ENCODE peak calls at places on chromosomes 7 and 10, in ten cellular contexts. One of them, this sample, is unnamed.

GRCh38 chr7:50197547-50197946 is 104.5 kb upstream of the ZPBP start:
- DNase-seq in ovary: no peak
- DNase-seq in stomach: no peak
- DNase-seq in Peyer's patch: no peak
- DNase-seq in IMR-90: no peak
- DNase-seq in gastrocnemius medialis: no peak
- DNase-seq in sigmoid colon: no peak
- DNase-seq in adrenal gland: peak; percentile 56
- DNase-seq in breast epithelium: no peak
- DNase-seq in tibial nerve: no peak
- DNase-seq in this sample: peak; percentile 43

GRCh38 chr7:80941206-80941758 is 22.4 kb upstream of the SEMA3C start:
- DNase-seq in ovary: no peak
- DNase-seq in IMR-90: peak; percentile 75
- DNase-seq in gastrocnemius medialis: no peak
- DNase-seq in adrenal gland: no peak
- DNase-seq in tibial nerve: no peak
- DNase-seq in Peyer's patch: no peak
- DNase-seq in breast epithelium: no peak
- DNase-seq in sigmoid colon: no peak
- DNase-seq in stomach: no peak
- DNase-seq in this sample: no peak

GRCh38 chr7:147563669-147564068 is 1026.9 kb upstream of the C7orf33 start:
- DNase-seq in Peyer's patch: no peak
- DNase-seq in IMR-90: no peak
- DNase-seq in adrenal gland: no peak
- DNase-seq in sigmoid colon: no peak
- DNase-seq in stomach: no peak
- DNase-seq in tibial nerve: no peak
- DNase-seq in gastrocnemius medialis: no peak
- DNase-seq in breast epithelium: no peak
- DNase-seq in ovary: no peak
- DNase-seq in this sample: no peak

GRCh38 chr10:52258791-52259427 is 55.2 kb upstream of the DKK1 start:
- DNase-seq in ovary: no peak
- DNase-seq in sigmoid colon: no peak
- DNase-seq in IMR-90: peak; percentile 37
- DNase-seq in tibial nerve: no peak
- DNase-seq in breast epithelium: no peak
- DNase-seq in Peyer's patch: no peak
- DNase-seq in adrenal gland: no peak
- DNase-seq in gastrocnemius medialis: peak; percentile 53
- DNase-seq in stomach: no peak
- DNase-seq in this sample: no peak

GRCh38 chr10:18446205-18446604 is 205.2 kb downstream of the NSUN6 start:
- DNase-seq in sigmoid colon: no peak
- DNase-seq in breast epithelium: no peak
- DNase-seq in Peyer's patch: no peak
- DNase-seq in IMR-90: no peak
- DNase-seq in adrenal gland: no peak
- DNase-seq in tibial nerve: no peak
- DNase-seq in gastrocnemius medialis: no peak
- DNase-seq in stomach: no peak
- DNase-seq in ovary: no peak
- DNase-seq in this sample: no peak

GRCh38 chr7:135321556-135321955 is 87.9 kb downstream of the STRA8 start:
- DNase-seq in sigmoid colon: no peak
- DNase-seq in IMR-90: peak; percentile 17
- DNase-seq in stomach: no peak
- DNase-seq in ovary: no peak
- DNase-seq in Peyer's patch: no peak
- DNase-seq in adrenal gland: no peak
- DNase-seq in tibial nerve: no peak
- DNase-seq in gastrocnemius medialis: no peak
- DNase-seq in breast epithelium: no peak
- DNase-seq in this sample: no peak

GRCh38 chr10:123135415-123136141 is at the start of gene HMX3:
- DNase-seq in adrenal gland: no peak
- DNase-seq in breast epithelium: no peak
- DNase-seq in IMR-90: peak; percentile 23
- DNase-seq in gastrocnemius medialis: no peak
- DNase-seq in sigmoid colon: no peak
- DNase-seq in tibial nerve: no peak
- DNase-seq in stomach: no peak
- DNase-seq in Peyer's patch: no peak
- DNase-seq in ovary: no peak
- DNase-seq in this sample: no peak

GRCh38 chr7:98232276-98232585 is 19.8 kb downstream of the TECPR1 start:
- DNase-seq in gastrocnemius medialis: no peak
- DNase-seq in Peyer's patch: no peak
- DNase-seq in sigmoid colon: no peak
- DNase-seq in ovary: no peak
- DNase-seq in tibial nerve: no peak
- DNase-seq in adrenal gland: no peak
- DNase-seq in IMR-90: no peak
- DNase-seq in breast epithelium: no peak
- DNase-seq in stomach: no peak
- DNase-seq in this sample: no peak

GRCh38 chr10:70462349-70462984 is 16.1 kb upstream of the PALD1 start:
- DNase-seq in sigmoid colon: peak; percentile 90
- DNase-seq in ovary: peak; percentile 59
- DNase-seq in stomach: peak; percentile 45
- DNase-seq in tibial nerve: peak; percentile 38
- DNase-seq in gastrocnemius medialis: peak; percentile 50
- DNase-seq in IMR-90: no peak
- DNase-seq in breast epithelium: peak; percentile 65
- DNase-seq in adrenal gland: peak; percentile 94
- DNase-seq in Peyer's patch: no peak
- DNase-seq in this sample: peak; percentile 41

GRCh38 chr7:74606101-74606908 is 51.2 kb upstream of the GTF2I start:
- DNase-seq in tibial nerve: no peak
- DNase-seq in sigmoid colon: peak; percentile 76
- DNase-seq in ovary: no peak
- DNase-seq in gastrocnemius medialis: peak; percentile 24
- DNase-seq in adrenal gland: peak; percentile 59
- DNase-seq in breast epithelium: no peak
- DNase-seq in stomach: peak; percentile 57
- DNase-seq in Peyer's patch: peak; percentile 72
- DNase-seq in IMR-90: no peak
- DNase-seq in this sample: peak; percentile 23

GRCh38 chr7:12475362-12476063 is 71.8 kb upstream of the VWDE start:
- DNase-seq in adrenal gland: no peak
- DNase-seq in sigmoid colon: no peak
- DNase-seq in Peyer's patch: no peak
- DNase-seq in breast epithelium: no peak
- DNase-seq in tibial nerve: no peak
- DNase-seq in IMR-90: peak; percentile 55
- DNase-seq in ovary: no peak
- DNase-seq in gastrocnemius medialis: no peak
- DNase-seq in stomach: no peak
- DNase-seq in this sample: no peak

GRCh38 chr10:16639457-16639856 is 117.8 kb upstream of the C1QL3 start:
- DNase-seq in breast epithelium: no peak
- DNase-seq in IMR-90: no peak
- DNase-seq in Peyer's patch: no peak
- DNase-seq in adrenal gland: no peak
- DNase-seq in stomach: no peak
- DNase-seq in gastrocnemius medialis: no peak
- DNase-seq in ovary: no peak
- DNase-seq in sigmoid colon: no peak
- DNase-seq in tibial nerve: no peak
- DNase-seq in this sample: no peak

GRCh38 chr7:56483861-56484550 is 367.8 kb upstream of the NUPR2 start:
- DNase-seq in IMR-90: no peak
- DNase-seq in Peyer's patch: no peak
- DNase-seq in adrenal gland: no peak
- DNase-seq in stomach: no peak
- DNase-seq in breast epithelium: no peak
- DNase-seq in sigmoid colon: no peak
- DNase-seq in tibial nerve: no peak
- DNase-seq in gastrocnemius medialis: no peak
- DNase-seq in ovary: no peak
- DNase-seq in this sample: no peak

GRCh38 chr10:28241766-28242399 is 61.0 kb downstream of the MPP7 start:
- DNase-seq in gastrocnemius medialis: no peak
- DNase-seq in sigmoid colon: no peak
- DNase-seq in stomach: no peak
- DNase-seq in IMR-90: peak; percentile 70
- DNase-seq in ovary: peak; percentile 46
- DNase-seq in breast epithelium: no peak
- DNase-seq in tibial nerve: no peak
- DNase-seq in Peyer's patch: peak; percentile 63
- DNase-seq in adrenal gland: peak; percentile 44
- DNase-seq in this sample: peak; percentile 37

GRCh38 chr7:33874943-33875342 is 30.4 kb upstream of the BMPER start:
- DNase-seq in sigmoid colon: no peak
- DNase-seq in tibial nerve: no peak
- DNase-seq in ovary: no peak
- DNase-seq in Peyer's patch: no peak
- DNase-seq in IMR-90: peak; percentile 68
- DNase-seq in gastrocnemius medialis: peak; percentile 20
- DNase-seq in stomach: no peak
- DNase-seq in adrenal gland: peak; percentile 28
- DNase-seq in breast epithelium: no peak
- DNase-seq in this sample: peak; percentile 26

DNA sequence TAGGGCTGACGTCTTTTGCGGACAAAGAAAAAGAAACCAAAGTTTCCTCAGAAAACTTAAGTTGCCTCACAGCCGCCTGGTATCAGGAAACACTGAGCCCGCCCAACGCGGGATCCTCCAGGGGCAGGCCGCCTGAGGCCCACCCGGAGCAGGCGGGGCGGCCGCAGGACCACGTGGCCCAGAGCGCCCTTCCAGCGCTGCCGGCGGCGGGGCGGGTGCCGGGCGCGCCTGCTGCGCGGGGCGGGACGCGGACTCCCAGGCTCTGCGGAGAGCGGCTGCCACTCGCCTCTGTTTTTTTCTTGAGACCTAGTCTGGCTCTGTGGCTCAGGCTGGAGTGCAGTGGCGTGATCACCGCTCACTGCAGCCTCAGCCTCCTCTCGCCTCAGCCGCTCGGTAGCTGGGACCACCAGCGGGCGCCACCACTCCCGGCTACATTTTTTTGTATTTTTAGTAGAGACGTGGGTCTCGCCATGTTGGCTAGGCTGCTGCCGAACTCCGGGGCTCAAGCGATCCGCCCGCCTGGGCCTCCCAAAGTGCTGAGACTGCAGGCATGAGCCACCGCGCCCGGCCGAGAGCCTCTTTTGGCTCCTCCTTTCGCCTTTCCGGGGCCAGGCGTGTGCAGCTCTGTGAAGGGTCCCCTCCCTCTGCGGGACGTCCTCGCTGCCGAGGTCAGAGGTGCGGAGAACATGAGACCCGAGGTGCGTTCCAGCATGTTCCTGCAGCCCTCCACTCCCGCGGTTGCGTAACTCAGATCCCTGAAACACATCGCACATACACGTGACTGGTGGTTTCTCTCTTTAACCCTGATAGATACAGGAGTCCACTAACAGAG is 11.6 kb upstream of the HNRNPF start:
- DNase-seq in gastrocnemius medialis: peak; percentile 87
- DNase-seq in stomach: peak; percentile 83
- DNase-seq in ovary: peak; percentile 92
- DNase-seq in adrenal gland: peak; percentile 90
- DNase-seq in IMR-90: peak; percentile 78
- DNase-seq in breast epithelium: peak; percentile 67
- DNase-seq in tibial nerve: peak; percentile 82
- DNase-seq in sigmoid colon: peak; percentile 98
- DNase-seq in Peyer's patch: peak; percentile 94
- DNase-seq in this sample: peak; percentile 88
- TF ChIP-seq POLR2A in gastrocnemius medialis: peak; percentile 88
- TF ChIP-seq POLR2A in stomach: peak; percentile 18
- TF ChIP-seq POLR2A in ovary: peak; percentile 66
- TF ChIP-seq POLR2A in adrenal gland: peak; percentile 89
- TF ChIP-seq POLR2A in IMR-90: peak; percentile 50
- TF ChIP-seq POLR2A in breast epithelium: peak; percentile 7
- TF ChIP-seq POLR2A in tibial nerve: peak; percentile 46
- TF ChIP-seq POLR2A in sigmoid colon: peak; percentile 47
- TF ChIP-seq POLR2A in Peyer's patch: peak; percentile 84
- TF ChIP-seq POLR2A in this sample: no peak

DNA sequence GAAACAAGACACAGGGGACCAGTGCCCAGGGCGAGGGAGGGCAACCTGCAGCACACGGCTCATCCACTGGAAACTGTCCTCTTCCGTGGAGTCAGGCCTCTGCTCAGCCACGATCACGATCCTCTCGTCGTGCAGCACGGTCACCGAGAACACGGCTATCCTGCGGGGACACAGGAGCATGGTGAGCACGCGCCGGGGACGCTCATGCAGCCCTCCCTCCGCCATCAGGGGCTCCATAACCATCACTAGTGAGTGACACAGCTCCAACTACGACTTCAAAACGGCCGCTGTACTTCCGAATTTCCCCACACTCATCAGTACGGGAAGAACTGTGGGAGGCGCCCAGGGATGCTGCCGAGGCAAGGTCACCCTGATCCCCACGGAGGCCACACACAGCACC is 227.9 kb downstream of the ZMYND11 start:
- DNase-seq in sigmoid colon: peak; percentile 54
- DNase-seq in tibial nerve: no peak
- DNase-seq in adrenal gland: no peak
- DNase-seq in gastrocnemius medialis: no peak
- DNase-seq in Peyer's patch: no peak
- DNase-seq in ovary: no peak
- DNase-seq in breast epithelium: no peak
- DNase-seq in IMR-90: no peak
- DNase-seq in stomach: no peak
- DNase-seq in this sample: no peak
- H3K4me1 ChIP-seq in sigmoid colon: peaks cover 7% of the 10 kb centered on the region
- H3K4me1 ChIP-seq in tibial nerve: no peaks in the 10 kb centered on the region
- H3K4me1 ChIP-seq in adrenal gland: peaks cover 10% of the 10 kb centered on the region
- H3K4me1 ChIP-seq in gastrocnemius medialis: no peaks in the 10 kb centered on the region
- H3K4me1 ChIP-seq in Peyer's patch: no peaks in the 10 kb centered on the region
- H3K4me1 ChIP-seq in ovary: no peaks in the 10 kb centered on the region
- H3K4me1 ChIP-seq in breast epithelium: no peaks in the 10 kb centered on the region
- H3K4me1 ChIP-seq in IMR-90: no peaks in the 10 kb centered on the region
- H3K4me1 ChIP-seq in stomach: peaks cover 14% of the 10 kb centered on the region
- H3K4me1 ChIP-seq in this sample: no peaks in the 10 kb centered on the region

GRCh38 chr10:99329891-99330674 is 927 bp downstream of the CNNM1 start:
- DNase-seq in Peyer's patch: no peak
- DNase-seq in adrenal gland: no peak
- DNase-seq in sigmoid colon: peak; percentile 69
- DNase-seq in IMR-90: peak; percentile 4
- DNase-seq in breast epithelium: no peak
- DNase-seq in gastrocnemius medialis: no peak
- DNase-seq in stomach: peak; percentile 48
- DNase-seq in tibial nerve: no peak
- DNase-seq in ovary: peak; percentile 25
- DNase-seq in this sample: peak; percentile 61
- H3K4me3 ChIP-seq in Peyer's patch: peak overlapping the region; percentile 43
- H3K4me3 ChIP-seq in adrenal gland: peak overlapping the region; percentile 56
- H3K4me3 ChIP-seq in sigmoid colon: peak overlapping the region; percentile 55
- H3K4me3 ChIP-seq in IMR-90: peak overlapping the region; percentile 23
- H3K4me3 ChIP-seq in breast epithelium: peak overlapping the region; percentile 48
- H3K4me3 ChIP-seq in gastrocnemius medialis: peak overlapping the region; percentile 42
- H3K4me3 ChIP-seq in stomach: peak overlapping the region; percentile 59
- H3K4me3 ChIP-seq in tibial nerve: peak overlapping the region; percentile 32
- H3K4me3 ChIP-seq in ovary: peak overlapping the region; percentile 46
- H3K4me3 ChIP-seq in this sample: peak overlapping the region; percentile 61

DNA sequence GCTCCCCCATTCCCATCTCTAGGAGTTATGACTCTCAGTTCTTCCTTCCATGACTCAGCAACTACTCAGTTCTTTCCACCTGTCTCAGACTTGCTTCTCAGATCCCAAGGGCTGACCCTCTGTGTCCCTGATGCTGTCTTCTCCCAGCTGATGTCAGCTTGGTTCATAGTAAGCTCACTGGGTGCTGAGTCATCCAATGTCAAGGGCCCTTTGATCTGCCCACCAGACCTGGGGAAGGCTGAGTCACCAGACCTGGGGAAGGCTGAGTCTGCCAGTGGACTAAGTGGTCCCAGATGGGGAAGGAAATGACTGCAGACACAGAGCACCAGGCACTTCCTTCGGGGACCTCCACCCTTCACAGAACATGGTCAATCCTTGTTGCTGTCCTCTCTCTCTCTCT is 76.1 kb upstream of the ZEB1 start:
- DNase-seq in sigmoid colon: no peak
- DNase-seq in IMR-90: peak; percentile 99
- DNase-seq in stomach: no peak
- DNase-seq in adrenal gland: peak; percentile 24
- DNase-seq in Peyer's patch: no peak
- DNase-seq in ovary: no peak
- DNase-seq in tibial nerve: no peak
- DNase-seq in gastrocnemius medialis: no peak
- DNase-seq in breast epithelium: no peak
- DNase-seq in this sample: no peak
- TF ChIP-seq POLR2A in sigmoid colon: no peak
- TF ChIP-seq POLR2A in IMR-90: no peak
- TF ChIP-seq POLR2A in stomach: no peak
- TF ChIP-seq POLR2A in adrenal gland: no peak
- TF ChIP-seq POLR2A in Peyer's patch: no peak
- TF ChIP-seq POLR2A in ovary: no peak
- TF ChIP-seq POLR2A in tibial nerve: no peak
- TF ChIP-seq POLR2A in gastrocnemius medialis: no peak
- TF ChIP-seq POLR2A in breast epithelium: no peak
- TF ChIP-seq POLR2A in this sample: no peak

This sample was measured in testis.